ENCODE peak calls at places on chromosomes 7 and 10, in four cellular contexts. X is NCI-H748 treated with DMSO at 0.1 percent for 48 hours; V is activated T-cell treated with anti-CD3 and anti-CD28 coated beads, Interleukin-2, amount 50 U/mL, for 1 hour; N is ELR. I is an unnamed sample.

GRCh38 chr10:77286851-77287250 is 350.8 kb downstream of the KCNMA1 start:
- DNase-seq in X (no peak), V (no peak), N (no peak), I (no peak)

GRCh38 chr10:103584216-103585010 is 90.9 kb downstream of the NEURL1 start:
- DNase-seq in X (no peak), V (peak), N (no peak), I (peak)

GRCh38 chr10:26556756-26557640 is 118.9 kb downstream of the APBB1IP start:
- DNase-seq in X (peak), V (no peak), N (peak), I (peak)

GRCh38 chr10:8852546-8852945 is 798.1 kb downstream of the GATA3 start:
- DNase-seq in X (no peak), V (no peak), N (no peak), I (no peak)

GRCh38 chr10:118255355-118255754 is 86.8 kb downstream of the FAM204A start:
- DNase-seq in X (no peak), V (no peak), N (no peak), I (no peak)

GRCh38 chr7:157228864-157229422 is 90.2 kb downstream of the UBE3C start:
- DNase-seq in X (no peak), V (peak), N (peak), I (peak)

GRCh38 chr7:121158665-121159064 is 170.1 kb upstream of the WNT16 start:
- DNase-seq in X (no peak), V (no peak), N (no peak), I (no peak)

GRCh38 chr10:77886795-77887355 is 39.7 kb downstream of the DLG5 start:
- DNase-seq in X (no peak), V (no peak), N (no peak), I (no peak)

GRCh38 chr10:15797346-15797745 is 63.0 kb downstream of the MINDY3 start:
- DNase-seq in X (no peak), V (no peak), N (no peak), I (no peak)

GRCh38 chr7:101087334-101088068 is 2.2 kb downstream of the TRIM56 start:
- DNase-seq in X (no peak), V (no peak), N (no peak), I (no peak)

GRCh38 chr7:49783446-49783845 is 10.0 kb downstream of the VWC2 start:
- DNase-seq in X (no peak), V (no peak), N (no peak), I (no peak)

GRCh38 chr10:44682516-44682915 is 228.6 kb upstream of the TMEM72 start:
- DNase-seq in X (no peak), V (no peak), N (no peak), I (no peak)

GRCh38 chr10:60312818-60313588 is 76.7 kb downstream of the ANK3 start:
- DNase-seq in X (no peak), V (no peak), N (peak), I (no peak)

GRCh38 chr7:2172311-2173183 is 60.2 kb downstream of the MAD1L1 start:
- DNase-seq in X (no peak), V (no peak), N (peak), I (no peak)

I was measured in activated effector memory CD4-positive, alpha-beta T cell treated with anti-CD3 and anti-CD28 coated beads, Interleukin-2, amount 50 U/mL, for 16 hours.